ENCODE peak calls at places on chromosome 18, in ten cellular contexts. One of them, this sample, is unnamed.

GRCh38 chr18:54717673-54718435 is 110.4 kb upstream of the RAB27B start:
- DNase-seq in Panc1: no peak
- DNase-seq in mammary epithelial cell: no peak
- DNase-seq in tibial nerve: no peak
- DNase-seq in right lobe of liver: no peak
- DNase-seq in sigmoid colon: no peak
- DNase-seq in stomach: peak; percentile 65
- DNase-seq in mucosa of descending colon: no peak
- DNase-seq in esophagus muscularis mucosa: no peak
- DNase-seq in fibroblast of the aortic adventitia: no peak
- DNase-seq in this sample: peak; percentile 52

GRCh38 chr18:37546651-37547050 is 18.9 kb downstream of the CELF4 start:
- DNase-seq in mammary epithelial cell: no peak
- DNase-seq in esophagus muscularis mucosa: no peak
- DNase-seq in right lobe of liver: no peak
- DNase-seq in mucosa of descending colon: no peak
- DNase-seq in sigmoid colon: no peak
- DNase-seq in fibroblast of the aortic adventitia: no peak
- DNase-seq in stomach: no peak
- DNase-seq in Panc1: no peak
- DNase-seq in tibial nerve: no peak
- DNase-seq in this sample: no peak

GRCh38 chr18:23133860-23134779 is 1.2 kb upstream of the CABLES1 start:
- DNase-seq in fibroblast of the aortic adventitia: no peak
- DNase-seq in right lobe of liver: peak; percentile 85
- DNase-seq in tibial nerve: no peak
- DNase-seq in mucosa of descending colon: peak; percentile 71
- DNase-seq in Panc1: no peak
- DNase-seq in mammary epithelial cell: peak; percentile 42
- DNase-seq in stomach: peak; percentile 75
- DNase-seq in esophagus muscularis mucosa: no peak
- DNase-seq in sigmoid colon: no peak
- DNase-seq in this sample: no peak

GRCh38 chr18:79796531-79797390 is 977 bp upstream of the KCNG2 start:
- DNase-seq in sigmoid colon: peak; percentile 59
- DNase-seq in fibroblast of the aortic adventitia: peak; percentile 14
- DNase-seq in right lobe of liver: no peak
- DNase-seq in mammary epithelial cell: no peak
- DNase-seq in esophagus muscularis mucosa: no peak
- DNase-seq in Panc1: no peak
- DNase-seq in stomach: no peak
- DNase-seq in tibial nerve: no peak
- DNase-seq in mucosa of descending colon: peak; percentile 44
- DNase-seq in this sample: peak; percentile 42

GRCh38 chr18:79863161-79863945 is 65.6 kb downstream of the KCNG2 start:
- DNase-seq in sigmoid colon: no peak
- DNase-seq in tibial nerve: no peak
- DNase-seq in right lobe of liver: peak; percentile 19
- DNase-seq in mucosa of descending colon: peak; percentile 38
- DNase-seq in mammary epithelial cell: no peak
- DNase-seq in fibroblast of the aortic adventitia: no peak
- DNase-seq in esophagus muscularis mucosa: no peak
- DNase-seq in Panc1: no peak
- DNase-seq in stomach: peak; percentile 24
- DNase-seq in this sample: no peak

GRCh38 chr18:28824183-28824574 is 647.2 kb upstream of the CDH2 start:
- DNase-seq in fibroblast of the aortic adventitia: no peak
- DNase-seq in stomach: no peak
- DNase-seq in mucosa of descending colon: no peak
- DNase-seq in tibial nerve: no peak
- DNase-seq in esophagus muscularis mucosa: no peak
- DNase-seq in Panc1: no peak
- DNase-seq in sigmoid colon: no peak
- DNase-seq in right lobe of liver: no peak
- DNase-seq in mammary epithelial cell: no peak
- DNase-seq in this sample: no peak

GRCh38 chr18:54787616-54788015 is 40.7 kb upstream of the RAB27B start:
- DNase-seq in tibial nerve: no peak
- DNase-seq in mammary epithelial cell: no peak
- DNase-seq in fibroblast of the aortic adventitia: peak; percentile 65
- DNase-seq in sigmoid colon: no peak
- DNase-seq in esophagus muscularis mucosa: no peak
- DNase-seq in mucosa of descending colon: no peak
- DNase-seq in right lobe of liver: no peak
- DNase-seq in Panc1: no peak
- DNase-seq in stomach: no peak
- DNase-seq in this sample: no peak

GRCh38 chr18:76258209-76258608 is 236.8 kb downstream of the ZNF516 start:
- DNase-seq in stomach: no peak
- DNase-seq in right lobe of liver: no peak
- DNase-seq in tibial nerve: no peak
- DNase-seq in mucosa of descending colon: no peak
- DNase-seq in mammary epithelial cell: peak; percentile 26
- DNase-seq in esophagus muscularis mucosa: no peak
- DNase-seq in sigmoid colon: no peak
- DNase-seq in fibroblast of the aortic adventitia: no peak
- DNase-seq in Panc1: no peak
- DNase-seq in this sample: peak; percentile 19

GRCh38 chr18:13613591-13614317 is 112.6 kb downstream of the FAM210A start:
- DNase-seq in stomach: no peak
- DNase-seq in sigmoid colon: peak; percentile 44
- DNase-seq in Panc1: no peak
- DNase-seq in tibial nerve: no peak
- DNase-seq in esophagus muscularis mucosa: peak; percentile 80
- DNase-seq in mucosa of descending colon: no peak
- DNase-seq in mammary epithelial cell: no peak
- DNase-seq in right lobe of liver: no peak
- DNase-seq in fibroblast of the aortic adventitia: no peak
- DNase-seq in this sample: no peak

GRCh38 chr18:79339094-79339908 is 56.4 kb upstream of the NFATC1 start:
- DNase-seq in mucosa of descending colon: no peak
- DNase-seq in esophagus muscularis mucosa: no peak
- DNase-seq in fibroblast of the aortic adventitia: no peak
- DNase-seq in sigmoid colon: no peak
- DNase-seq in tibial nerve: no peak
- DNase-seq in mammary epithelial cell: no peak
- DNase-seq in Panc1: no peak
- DNase-seq in right lobe of liver: no peak
- DNase-seq in stomach: no peak
- DNase-seq in this sample: no peak

GRCh38 chr18:58353581-58353980 is 275.3 kb downstream of the ALPK2 start:
- DNase-seq in stomach: no peak
- DNase-seq in right lobe of liver: no peak
- DNase-seq in tibial nerve: no peak
- DNase-seq in esophagus muscularis mucosa: peak; percentile 21
- DNase-seq in mammary epithelial cell: no peak
- DNase-seq in Panc1: no peak
- DNase-seq in sigmoid colon: no peak
- DNase-seq in mucosa of descending colon: no peak
- DNase-seq in fibroblast of the aortic adventitia: no peak
- DNase-seq in this sample: no peak

GRCh38 chr18:12236934-12237832 is 17.0 kb upstream of the CIDEA start:
- DNase-seq in right lobe of liver: peak; percentile 81
- DNase-seq in esophagus muscularis mucosa: no peak
- DNase-seq in mammary epithelial cell: peak; percentile 37
- DNase-seq in stomach: peak; percentile 75
- DNase-seq in Panc1: peak; percentile 13
- DNase-seq in fibroblast of the aortic adventitia: peak; percentile 56
- DNase-seq in sigmoid colon: peak; percentile 80
- DNase-seq in tibial nerve: peak; percentile 80
- DNase-seq in mucosa of descending colon: peak; percentile 64
- DNase-seq in this sample: peak; percentile 72

DNA sequence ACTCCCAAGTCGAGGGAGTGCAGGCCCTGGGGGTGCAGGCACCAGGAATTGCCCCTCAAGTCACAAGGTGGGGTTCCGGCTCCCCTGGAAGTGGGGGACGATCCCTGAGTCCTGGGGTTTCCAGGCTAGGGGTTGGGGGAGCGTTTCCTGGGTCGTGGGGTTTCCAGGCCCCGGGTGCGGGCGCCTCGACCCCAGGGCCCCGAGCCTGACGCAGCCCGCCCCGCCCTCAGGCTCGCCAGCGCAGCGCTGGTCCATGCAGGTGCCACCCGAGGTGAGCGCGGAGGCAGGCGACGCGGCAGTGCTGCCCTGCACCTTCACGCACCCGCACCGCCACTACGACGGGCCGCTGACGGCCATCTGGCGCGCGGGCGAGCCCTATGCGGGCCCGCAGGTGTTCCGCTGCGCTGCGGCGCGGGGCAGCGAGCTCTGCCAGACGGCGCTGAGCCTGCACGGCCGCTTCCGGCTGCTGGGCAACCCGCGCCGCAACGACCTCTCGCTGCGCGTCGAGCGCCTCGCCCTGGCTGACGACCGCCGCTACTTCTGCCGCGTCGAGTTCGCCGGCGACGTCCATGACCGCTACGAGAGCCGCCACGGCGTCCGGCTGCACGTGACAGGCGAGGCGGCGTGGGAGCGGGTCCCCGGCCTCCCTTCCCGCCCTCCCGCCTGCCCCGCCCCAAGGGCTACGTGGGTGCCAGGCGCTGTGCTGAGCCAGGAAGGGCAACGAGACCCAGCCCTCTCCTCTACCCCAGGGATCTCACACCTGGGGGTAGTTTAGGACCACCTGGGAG is 12.0 kb downstream of the SIGLEC15 start:
- DNase-seq in esophagus muscularis mucosa: peak; percentile 92
- DNase-seq in mammary epithelial cell: no peak
- DNase-seq in Panc1: no peak
- DNase-seq in tibial nerve: no peak
- DNase-seq in sigmoid colon: no peak
- DNase-seq in stomach: peak; percentile 60
- DNase-seq in mucosa of descending colon: no peak
- DNase-seq in right lobe of liver: no peak
- DNase-seq in fibroblast of the aortic adventitia: no peak
- DNase-seq in this sample: peak; percentile 58
- TF ChIP-seq CTCF in esophagus muscularis mucosa: peak; percentile 15
- TF ChIP-seq CTCF in mammary epithelial cell: peak; percentile 34
- TF ChIP-seq CTCF in Panc1: peak; percentile 24
- TF ChIP-seq CTCF in tibial nerve: no peak
- TF ChIP-seq CTCF in sigmoid colon: no peak
- TF ChIP-seq CTCF in stomach: peak; percentile 16
- TF ChIP-seq CTCF in mucosa of descending colon: no peak
- TF ChIP-seq CTCF in right lobe of liver: peak; percentile 5
- TF ChIP-seq CTCF in fibroblast of the aortic adventitia: no peak
- TF ChIP-seq CTCF in this sample: peak; percentile 34

DNA sequence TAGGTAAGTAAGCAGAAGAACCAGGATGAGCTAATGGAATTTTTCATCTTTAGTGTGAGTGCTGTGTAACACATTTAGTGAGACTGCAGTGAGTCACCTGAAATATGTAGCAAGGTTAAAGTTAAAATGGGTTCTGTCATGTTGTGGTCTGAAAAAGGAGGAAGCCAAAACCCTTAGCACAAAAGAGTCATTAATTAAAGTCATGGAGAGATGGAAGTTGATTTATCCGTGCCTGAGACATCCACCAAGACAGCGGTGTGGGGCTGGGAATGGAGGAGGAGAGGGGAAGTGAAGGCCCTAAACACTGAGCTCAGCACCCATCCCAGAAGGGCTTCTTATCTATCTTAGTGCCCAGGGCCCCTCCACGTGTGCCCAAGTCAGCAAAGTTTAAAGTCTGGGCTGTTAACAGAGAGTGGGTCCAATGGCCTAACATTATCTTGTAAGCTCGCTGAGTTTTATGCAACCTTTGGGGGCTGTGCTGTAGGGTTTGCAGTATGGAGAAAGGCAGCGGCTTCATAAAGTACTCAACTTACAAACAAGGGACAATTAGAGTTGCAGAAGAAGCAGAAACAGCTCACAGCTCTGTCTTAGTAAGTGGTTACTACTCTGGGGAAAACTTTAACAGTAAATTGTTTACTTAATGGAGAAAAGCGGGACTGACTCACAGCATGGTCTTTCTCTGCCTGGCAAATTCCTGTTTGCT is 9.3 kb downstream of the ENOSF1 start:
- DNase-seq in right lobe of liver: peak; percentile 20
- DNase-seq in Panc1: peak; percentile 32
- DNase-seq in esophagus muscularis mucosa: no peak
- DNase-seq in tibial nerve: no peak
- DNase-seq in sigmoid colon: no peak
- DNase-seq in stomach: peak; percentile 11
- DNase-seq in fibroblast of the aortic adventitia: peak; percentile 83
- DNase-seq in mammary epithelial cell: peak; percentile 95
- DNase-seq in mucosa of descending colon: no peak
- DNase-seq in this sample: peak; percentile 91
- H3K4me3 ChIP-seq in right lobe of liver: no peak overlapping the region
- H3K4me3 ChIP-seq in Panc1: no peak overlapping the region
- H3K4me3 ChIP-seq in esophagus muscularis mucosa: no peak overlapping the region
- H3K4me3 ChIP-seq in tibial nerve: no peak overlapping the region
- H3K4me3 ChIP-seq in sigmoid colon: no peak overlapping the region
- H3K4me3 ChIP-seq in stomach: no peak overlapping the region
- H3K4me3 ChIP-seq in fibroblast of the aortic adventitia: no peak overlapping the region
- H3K4me3 ChIP-seq in mammary epithelial cell: no peak overlapping the region
- H3K4me3 ChIP-seq in mucosa of descending colon: no peak overlapping the region
- H3K4me3 ChIP-seq in this sample: no peak overlapping the region

GRCh38 chr18:9658111-9658641 is 43.8 kb upstream of the PPP4R1 start:
- DNase-seq in tibial nerve: no peak
- DNase-seq in right lobe of liver: no peak
- DNase-seq in esophagus muscularis mucosa: no peak
- DNase-seq in mucosa of descending colon: no peak
- DNase-seq in stomach: no peak
- DNase-seq in mammary epithelial cell: peak; percentile 96
- DNase-seq in Panc1: no peak
- DNase-seq in sigmoid colon: no peak
- DNase-seq in fibroblast of the aortic adventitia: no peak
- DNase-seq in this sample: no peak
- TF ChIP-seq CTCF in tibial nerve: no peak
- TF ChIP-seq CTCF in right lobe of liver: no peak
- TF ChIP-seq CTCF in esophagus muscularis mucosa: no peak
- TF ChIP-seq CTCF in mucosa of descending colon: no peak
- TF ChIP-seq CTCF in stomach: no peak
- TF ChIP-seq CTCF in mammary epithelial cell: no peak
- TF ChIP-seq CTCF in Panc1: no peak
- TF ChIP-seq CTCF in sigmoid colon: no peak
- TF ChIP-seq CTCF in fibroblast of the aortic adventitia: no peak
- TF ChIP-seq CTCF in this sample: no peak

GRCh38 chr18:2971741-2972552 is 41.0 kb downstream of the LPIN2 start:
- DNase-seq in sigmoid colon: peak; percentile 69
- DNase-seq in mucosa of descending colon: peak; percentile 79
- DNase-seq in mammary epithelial cell: no peak
- DNase-seq in tibial nerve: peak; percentile 50
- DNase-seq in stomach: peak; percentile 51
- DNase-seq in right lobe of liver: no peak
- DNase-seq in esophagus muscularis mucosa: peak; percentile 93
- DNase-seq in Panc1: no peak
- DNase-seq in fibroblast of the aortic adventitia: no peak
- DNase-seq in this sample: peak; percentile 60
- H3K4me3 ChIP-seq in sigmoid colon: no peak overlapping the region
- H3K4me3 ChIP-seq in mucosa of descending colon: no peak overlapping the region
- H3K4me3 ChIP-seq in mammary epithelial cell: no peak overlapping the region
- H3K4me3 ChIP-seq in tibial nerve: no peak overlapping the region
- H3K4me3 ChIP-seq in stomach: no peak overlapping the region
- H3K4me3 ChIP-seq in right lobe of liver: no peak overlapping the region
- H3K4me3 ChIP-seq in esophagus muscularis mucosa: peak overlapping the region; percentile 33
- H3K4me3 ChIP-seq in Panc1: no peak overlapping the region
- H3K4me3 ChIP-seq in fibroblast of the aortic adventitia: no peak overlapping the region
- H3K4me3 ChIP-seq in this sample: no peak overlapping the region

This sample was measured in choroid plexus epithelial cell.